ENCODE peak calls at places on chromosomes 7 and 10, in eight cellular contexts. F is MV-4-11; G is NCI-H2081; Q is OCI-LY7; H is stimulated activated naive CD8-positive, alpha-beta T cell treated with anti-CD3 and anti-CD28 coated beads, Interleukin-15, amount 100 ng/mL, for 72 hours; X is head of caudate nucleus; D is tibial nerve; R is activated T-cell treated with anti-CD3 and anti-CD28 coated beads for 1 hour. P is an unnamed sample.

GRCh38 chr7:5773661-5774086 is 7.8 kb downstream of the RNF216 start:
- DNase-seq in D (no peak), F (peak; percentile 75), H (peak; percentile 37), X (peak; percentile 27), G (no peak), R (no peak), Q (no peak), P (no peak)

GRCh38 chr7:55774327-55775050 is 88.1 kb downstream of the SEPTIN14 start:
- DNase-seq in G (peak; percentile 52), F (no peak), Q (no peak), R (no peak), X (peak; percentile 37), H (no peak), D (no peak), P (no peak)

GRCh38 chr10:76547352-76547972 is 1090.1 kb downstream of the KCNMA1 start:
- DNase-seq in Q (peak; percentile 72), D (peak; percentile 86), F (peak; percentile 59), G (peak; percentile 83), H (peak; percentile 42), R (peak; percentile 14), X (peak; percentile 88), P (no peak)

GRCh38 chr7:140010194-140010895 is 52.4 kb downstream of the PARP12 start:
- DNase-seq in R (no peak), X (no peak), D (no peak), H (no peak), F (no peak), Q (no peak), G (no peak), P (no peak)

GRCh38 chr7:33707427-33707826 is 197.9 kb upstream of the BMPER start:
- DNase-seq in R (no peak), H (no peak), G (no peak), X (no peak), F (no peak), Q (no peak), D (no peak), P (no peak)

GRCh38 chr10:110725809-110726641 is 81.9 kb downstream of the RBM20 start:
- DNase-seq in R (no peak), F (no peak), D (no peak), H (no peak), G (no peak), Q (peak; percentile 52), X (no peak), P (no peak)

GRCh38 chr10:60916025-60916424 is 28.0 kb downstream of the RHOBTB1 start:
- DNase-seq in F (no peak), Q (no peak), G (no peak), R (no peak), X (no peak), D (no peak), H (no peak), P (no peak)

GRCh38 chr7:67484244-67484751 is 487.7 kb downstream of the TYW1 start:
- DNase-seq in Q (peak; percentile 62), F (peak; percentile 56), H (peak; percentile 15), G (peak; percentile 85), D (peak; percentile 23), R (no peak), X (peak; percentile 73), P (no peak)

GRCh38 chr10:95531994-95532399 is 29.2 kb downstream of the SORBS1 start:
- DNase-seq in Q (no peak), R (no peak), G (no peak), H (no peak), X (no peak), D (no peak), F (peak; percentile 81), P (no peak)

GRCh38 chr7:116187400-116187799 is 22.9 kb upstream of the TES start:
- DNase-seq in F (no peak), D (no peak), X (no peak), H (no peak), Q (no peak), R (no peak), G (no peak), P (no peak)

GRCh38 chr7:141920281-141920680 is 4.1 kb downstream of the OR9A4 start:
- DNase-seq in H (no peak), Q (no peak), G (no peak), R (no peak), F (no peak), D (no peak), X (no peak), P (no peak)

GRCh38 chr10:78634389-78634815 is 434.4 kb upstream of the ZMIZ1 start:
- DNase-seq in F (no peak), X (no peak), G (no peak), R (no peak), D (no peak), Q (peak; percentile 14), H (no peak), P (no peak)

GRCh38 chr7:27178366-27178765 is 4.2 kb upstream of the HOXA10 start:
- DNase-seq in G (no peak), D (peak; percentile 27), H (no peak), X (no peak), F (no peak), R (no peak), Q (no peak), P (no peak)

GRCh38 chr7:151745090-151745638 is 131.8 kb downstream of the PRKAG2 start:
- DNase-seq in Q (no peak), H (no peak), D (peak; percentile 21), X (no peak), R (no peak), F (peak; percentile 70), G (no peak), P (no peak)

GRCh38 chr7:26087321-26088091 is 64.5 kb upstream of the NFE2L3 start:
- DNase-seq in D (no peak), R (no peak), G (no peak), F (no peak), Q (no peak), X (no peak), H (no peak), P (no peak)

GRCh38 chr10:71696635-71697326 is 22.8 kb downstream of the C10orf105 start:
- DNase-seq in D (peak; percentile 50), G (no peak), R (peak; percentile 66), H (peak; percentile 61), Q (peak; percentile 77), X (peak; percentile 68), F (peak; percentile 39), P (peak; percentile 59)

GRCh38 chr7:33692956-33693355 is 212.4 kb upstream of the BMPER start:
- DNase-seq in Q (no peak), G (no peak), D (no peak), R (no peak), F (no peak), X (no peak), H (no peak), P (no peak)

GRCh38 chr10:23171232-23171876 is 20.8 kb upstream of the PTF1A start:
- DNase-seq in H (no peak), D (no peak), Q (no peak), G (no peak), R (no peak), X (no peak), F (no peak), P (no peak)

GRCh38 chr7:28128608-28129007 is 52.0 kb downstream of the JAZF1 start:
- DNase-seq in R (no peak), X (no peak), D (no peak), F (no peak), H (no peak), G (no peak), Q (no peak), P (no peak)

GRCh38 chr7:73612598-73613269 is 11.6 kb downstream of the MLXIPL start:
- DNase-seq in X (no peak), H (no peak), Q (no peak), D (no peak), G (no peak), R (no peak), F (no peak), P (no peak)

P was measured in activated B cell treated with CpG ODN at 0.5 μM for 24 hours.